ENCODE peak calls at places on chromosome X, in eight cellular contexts. One of them, this sample, is unnamed.

GRCh38 chrX:150198776-150199175 is 164.3 kb upstream of the MAMLD1 start:
- DNase-seq in HFF-Myc: no peak
- DNase-seq in stomach: no peak
- DNase-seq in IMR-90: no peak
- DNase-seq in fibroblast of the aortic adventitia: no peak
- DNase-seq in ovary: no peak
- DNase-seq in lower lobe of right lung: no peak
- DNase-seq in astrocyte of the spinal cord: peak; percentile 24
- DNase-seq in this sample: no peak

GRCh38 chrX:87337267-87337666 is 180.3 kb upstream of the KLHL4 start:
- DNase-seq in HFF-Myc: no peak
- DNase-seq in stomach: no peak
- DNase-seq in IMR-90: no peak
- DNase-seq in fibroblast of the aortic adventitia: no peak
- DNase-seq in ovary: no peak
- DNase-seq in lower lobe of right lung: no peak
- DNase-seq in astrocyte of the spinal cord: no peak
- DNase-seq in this sample: peak; percentile 15

GRCh38 chrX:44042124-44042523 is 68.9 kb upstream of the NDP start:
- DNase-seq in HFF-Myc: no peak
- DNase-seq in stomach: no peak
- DNase-seq in IMR-90: peak; percentile 7
- DNase-seq in fibroblast of the aortic adventitia: no peak
- DNase-seq in ovary: no peak
- DNase-seq in lower lobe of right lung: no peak
- DNase-seq in astrocyte of the spinal cord: peak; percentile 48
- DNase-seq in this sample: peak; percentile 77

GRCh38 chrX:129780441-129781105 is 824 bp downstream of the SASH3 start:
- DNase-seq in HFF-Myc: no peak
- DNase-seq in stomach: no peak
- DNase-seq in IMR-90: no peak
- DNase-seq in fibroblast of the aortic adventitia: no peak
- DNase-seq in ovary: no peak
- DNase-seq in lower lobe of right lung: no peak
- DNase-seq in astrocyte of the spinal cord: no peak
- DNase-seq in this sample: no peak

GRCh38 chrX:133749370-133749769 is 236.0 kb downstream of the GPC3 start:
- DNase-seq in HFF-Myc: no peak
- DNase-seq in stomach: no peak
- DNase-seq in IMR-90: no peak
- DNase-seq in fibroblast of the aortic adventitia: no peak
- DNase-seq in ovary: no peak
- DNase-seq in lower lobe of right lung: no peak
- DNase-seq in astrocyte of the spinal cord: no peak
- DNase-seq in this sample: no peak

GRCh38 chrX:118685393-118685792 is 42.0 kb upstream of the IL13RA1 start:
- DNase-seq in HFF-Myc: no peak
- DNase-seq in stomach: no peak
- DNase-seq in IMR-90: no peak
- DNase-seq in fibroblast of the aortic adventitia: peak; percentile 14
- DNase-seq in ovary: no peak
- DNase-seq in lower lobe of right lung: no peak
- DNase-seq in astrocyte of the spinal cord: no peak
- DNase-seq in this sample: no peak

GRCh38 chrX:83658731-83659130 is 150.6 kb downstream of the POU3F4 start:
- DNase-seq in HFF-Myc: no peak
- DNase-seq in stomach: no peak
- DNase-seq in IMR-90: no peak
- DNase-seq in fibroblast of the aortic adventitia: no peak
- DNase-seq in ovary: no peak
- DNase-seq in lower lobe of right lung: no peak
- DNase-seq in astrocyte of the spinal cord: no peak
- DNase-seq in this sample: no peak

GRCh38 chrX:13046035-13046851 is 1.8 kb upstream of the FAM9C start:
- DNase-seq in HFF-Myc: no peak
- DNase-seq in stomach: no peak
- DNase-seq in IMR-90: no peak
- DNase-seq in fibroblast of the aortic adventitia: peak; percentile 19
- DNase-seq in ovary: no peak
- DNase-seq in lower lobe of right lung: no peak
- DNase-seq in astrocyte of the spinal cord: no peak
- DNase-seq in this sample: no peak

GRCh38 chrX:55524487-55524886 is 34.8 kb upstream of the USP51 start:
- DNase-seq in HFF-Myc: no peak
- DNase-seq in stomach: no peak
- DNase-seq in IMR-90: peak; percentile 3
- DNase-seq in fibroblast of the aortic adventitia: peak; percentile 16
- DNase-seq in ovary: no peak
- DNase-seq in lower lobe of right lung: no peak
- DNase-seq in astrocyte of the spinal cord: no peak
- DNase-seq in this sample: peak; percentile 1

GRCh38 chrX:152450076-152450475 is 1.0 kb downstream of the GABRA3 start:
- DNase-seq in HFF-Myc: no peak
- DNase-seq in stomach: no peak
- DNase-seq in IMR-90: no peak
- DNase-seq in fibroblast of the aortic adventitia: no peak
- DNase-seq in ovary: no peak
- DNase-seq in lower lobe of right lung: no peak
- DNase-seq in astrocyte of the spinal cord: no peak
- DNase-seq in this sample: no peak

GRCh38 chrX:152822383-152823086 is 8.0 kb downstream of the CETN2 start:
- DNase-seq in HFF-Myc: no peak
- DNase-seq in stomach: no peak
- DNase-seq in IMR-90: peak; percentile 48
- DNase-seq in fibroblast of the aortic adventitia: peak; percentile 22
- DNase-seq in ovary: no peak
- DNase-seq in lower lobe of right lung: no peak
- DNase-seq in astrocyte of the spinal cord: no peak
- DNase-seq in this sample: no peak

GRCh38 chrX:15816453-15816838 is 26.2 kb downstream of the ZRSR2 start:
- DNase-seq in HFF-Myc: no peak
- DNase-seq in stomach: no peak
- DNase-seq in IMR-90: peak; percentile 24
- DNase-seq in fibroblast of the aortic adventitia: peak; percentile 7
- DNase-seq in ovary: no peak
- DNase-seq in lower lobe of right lung: no peak
- DNase-seq in astrocyte of the spinal cord: no peak
- DNase-seq in this sample: no peak

GRCh38 chrX:17613979-17614572 is 123.2 kb upstream of the SCML1 start:
- DNase-seq in HFF-Myc: no peak
- DNase-seq in stomach: peak; percentile 54
- DNase-seq in IMR-90: peak; percentile 51
- DNase-seq in fibroblast of the aortic adventitia: no peak
- DNase-seq in ovary: no peak
- DNase-seq in lower lobe of right lung: peak; percentile 53
- DNase-seq in astrocyte of the spinal cord: peak; percentile 84
- DNase-seq in this sample: peak; percentile 93

GRCh38 chrX:43969504-43970501 is 3.4 kb downstream of the NDP start:
- DNase-seq in HFF-Myc: no peak
- DNase-seq in stomach: no peak
- DNase-seq in IMR-90: peak; percentile 56
- DNase-seq in fibroblast of the aortic adventitia: peak; percentile 56
- DNase-seq in ovary: peak; percentile 61
- DNase-seq in lower lobe of right lung: no peak
- DNase-seq in astrocyte of the spinal cord: peak; percentile 47
- DNase-seq in this sample: peak; percentile 23

GRCh38 chrX:74272230-74272629 is 31.8 kb upstream of the ZCCHC13 start:
- DNase-seq in HFF-Myc: no peak
- DNase-seq in stomach: no peak
- DNase-seq in IMR-90: no peak
- DNase-seq in fibroblast of the aortic adventitia: no peak
- DNase-seq in ovary: no peak
- DNase-seq in lower lobe of right lung: no peak
- DNase-seq in astrocyte of the spinal cord: no peak
- DNase-seq in this sample: no peak

GRCh38 chrX:16517206-16517605 is 132.8 kb upstream of the S100G start:
- DNase-seq in HFF-Myc: no peak
- DNase-seq in stomach: no peak
- DNase-seq in IMR-90: peak; percentile 14
- DNase-seq in fibroblast of the aortic adventitia: no peak
- DNase-seq in ovary: no peak
- DNase-seq in lower lobe of right lung: no peak
- DNase-seq in astrocyte of the spinal cord: no peak
- DNase-seq in this sample: peak; percentile 24

GRCh38 chrX:101219116-101219839 is at the start of gene DRP2:
- DNase-seq in HFF-Myc: no peak
- DNase-seq in stomach: no peak
- DNase-seq in IMR-90: peak; percentile 58
- DNase-seq in fibroblast of the aortic adventitia: peak; percentile 35
- DNase-seq in ovary: no peak
- DNase-seq in lower lobe of right lung: no peak
- DNase-seq in astrocyte of the spinal cord: peak; percentile 47
- DNase-seq in this sample: no peak

GRCh38 chrX:110162867-110163266 is 155.0 kb downstream of the AMMECR1 start:
- DNase-seq in HFF-Myc: no peak
- DNase-seq in stomach: no peak
- DNase-seq in IMR-90: no peak
- DNase-seq in fibroblast of the aortic adventitia: no peak
- DNase-seq in ovary: no peak
- DNase-seq in lower lobe of right lung: no peak
- DNase-seq in astrocyte of the spinal cord: no peak
- DNase-seq in this sample: no peak

GRCh38 chrX:5965406-5965805 is 263.3 kb downstream of the NLGN4X start:
- DNase-seq in HFF-Myc: no peak
- DNase-seq in stomach: no peak
- DNase-seq in IMR-90: no peak
- DNase-seq in fibroblast of the aortic adventitia: no peak
- DNase-seq in ovary: no peak
- DNase-seq in lower lobe of right lung: no peak
- DNase-seq in astrocyte of the spinal cord: no peak
- DNase-seq in this sample: no peak

GRCh38 chrX:53547668-53548067 is 113.5 kb upstream of the HSD17B10 start:
- DNase-seq in HFF-Myc: no peak
- DNase-seq in stomach: no peak
- DNase-seq in IMR-90: no peak
- DNase-seq in fibroblast of the aortic adventitia: no peak
- DNase-seq in ovary: no peak
- DNase-seq in lower lobe of right lung: no peak
- DNase-seq in astrocyte of the spinal cord: no peak
- DNase-seq in this sample: no peak

GRCh38 chrX:153968754-153969124 is 2.9 kb downstream of the HCFC1 start:
- DNase-seq in HFF-Myc: no peak
- DNase-seq in stomach: no peak
- DNase-seq in IMR-90: no peak
- DNase-seq in fibroblast of the aortic adventitia: no peak
- DNase-seq in ovary: no peak
- DNase-seq in lower lobe of right lung: no peak
- DNase-seq in astrocyte of the spinal cord: peak; percentile 16
- DNase-seq in this sample: no peak
- TF ChIP-seq CTCF in HFF-Myc: no peak
- TF ChIP-seq CTCF in stomach: no peak
- TF ChIP-seq CTCF in IMR-90: no peak
- TF ChIP-seq CTCF in fibroblast of the aortic adventitia: no peak
- TF ChIP-seq CTCF in ovary: no peak
- TF ChIP-seq CTCF in lower lobe of right lung: peak; percentile 3
- TF ChIP-seq CTCF in astrocyte of the spinal cord: no peak
- TF ChIP-seq CTCF in this sample: no peak

DNA sequence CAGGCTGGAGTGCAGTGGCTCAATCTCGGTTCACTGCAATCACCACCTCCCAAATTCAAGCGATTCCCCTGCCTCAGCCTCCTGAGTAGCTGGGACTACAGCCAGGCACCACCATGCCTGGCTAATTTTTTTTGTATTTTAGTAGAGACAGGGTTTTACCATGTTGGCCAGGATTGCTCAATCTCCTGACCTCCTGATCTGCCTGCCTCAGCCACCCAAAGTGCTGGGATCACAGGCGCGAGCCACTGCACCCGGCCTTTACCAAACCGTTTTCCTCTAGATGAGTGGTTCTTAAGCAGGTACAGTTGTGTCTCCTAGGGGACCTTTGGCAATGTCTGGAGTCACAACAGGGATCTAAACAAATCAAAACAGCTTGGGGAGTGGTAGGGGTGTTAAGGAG is 11.6 kb downstream of the AMELX start:
- DNase-seq in HFF-Myc: no peak
- DNase-seq in stomach: no peak
- DNase-seq in IMR-90: no peak
- DNase-seq in fibroblast of the aortic adventitia: no peak
- DNase-seq in ovary: no peak
- DNase-seq in lower lobe of right lung: no peak
- DNase-seq in astrocyte of the spinal cord: no peak
- DNase-seq in this sample: no peak
- H3K4me3 ChIP-seq in HFF-Myc: no peak overlapping the region
- H3K4me3 ChIP-seq in stomach: no peak overlapping the region
- H3K4me3 ChIP-seq in IMR-90: no peak overlapping the region
- H3K4me3 ChIP-seq in fibroblast of the aortic adventitia: no peak overlapping the region
- H3K4me3 ChIP-seq in ovary: no peak overlapping the region
- H3K4me3 ChIP-seq in lower lobe of right lung: no peak overlapping the region
- H3K4me3 ChIP-seq in astrocyte of the spinal cord: no peak overlapping the region
- H3K4me3 ChIP-seq in this sample: no peak overlapping the region

GRCh38 chrX:140507982-140508305 is 3.1 kb upstream of the SOX3 start:
- DNase-seq in HFF-Myc: no peak
- DNase-seq in stomach: no peak
- DNase-seq in IMR-90: no peak
- DNase-seq in fibroblast of the aortic adventitia: no peak
- DNase-seq in ovary: no peak
- DNase-seq in lower lobe of right lung: peak; percentile 69
- DNase-seq in astrocyte of the spinal cord: peak; percentile 35
- DNase-seq in this sample: no peak
- TF ChIP-seq CTCF in HFF-Myc: no peak
- TF ChIP-seq CTCF in stomach: no peak
- TF ChIP-seq CTCF in IMR-90: peak; percentile 5
- TF ChIP-seq CTCF in fibroblast of the aortic adventitia: no peak
- TF ChIP-seq CTCF in ovary: no peak
- TF ChIP-seq CTCF in lower lobe of right lung: no peak
- TF ChIP-seq CTCF in astrocyte of the spinal cord: peak; percentile 63
- TF ChIP-seq CTCF in this sample: no peak

GRCh38 chrX:78708830-78709229 is 38.7 kb upstream of the LPAR4 start:
- DNase-seq in HFF-Myc: no peak
- DNase-seq in stomach: no peak
- DNase-seq in IMR-90: no peak
- DNase-seq in fibroblast of the aortic adventitia: peak; percentile 55
- DNase-seq in ovary: no peak
- DNase-seq in lower lobe of right lung: no peak
- DNase-seq in astrocyte of the spinal cord: no peak
- DNase-seq in this sample: no peak

GRCh38 chrX:78712381-78712780 is 35.1 kb upstream of the LPAR4 start:
- DNase-seq in HFF-Myc: no peak
- DNase-seq in stomach: no peak
- DNase-seq in IMR-90: no peak
- DNase-seq in fibroblast of the aortic adventitia: peak; percentile 1
- DNase-seq in ovary: no peak
- DNase-seq in lower lobe of right lung: no peak
- DNase-seq in astrocyte of the spinal cord: no peak
- DNase-seq in this sample: no peak

GRCh38 chrX:78710146-78710545 is 37.4 kb upstream of the LPAR4 start:
- DNase-seq in HFF-Myc: no peak
- DNase-seq in stomach: no peak
- DNase-seq in IMR-90: peak; percentile 16
- DNase-seq in fibroblast of the aortic adventitia: peak; percentile 39
- DNase-seq in ovary: no peak
- DNase-seq in lower lobe of right lung: no peak
- DNase-seq in astrocyte of the spinal cord: peak; percentile 27
- DNase-seq in this sample: no peak

DNA sequence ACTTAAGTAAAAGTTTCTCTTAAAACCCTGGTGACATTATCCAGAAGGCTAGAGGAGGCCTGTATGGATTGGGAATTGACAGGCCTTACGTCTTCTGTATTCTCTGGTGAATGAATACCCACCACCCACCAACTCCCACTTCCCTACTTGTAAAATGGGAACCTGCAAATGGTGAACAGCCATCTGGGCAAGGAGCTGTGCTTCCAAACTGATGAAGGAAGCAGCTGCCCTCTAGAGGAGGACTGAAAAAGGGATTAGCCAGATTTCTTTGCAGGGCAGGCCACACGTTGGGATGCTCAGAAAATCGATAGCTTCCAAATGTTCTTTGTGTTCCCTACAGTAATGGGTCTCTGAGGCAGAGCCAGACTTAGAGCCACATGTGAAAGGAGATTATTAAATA is 39.3 kb upstream of the LPAR4 start:
- DNase-seq in HFF-Myc: peak; percentile 16
- DNase-seq in stomach: no peak
- DNase-seq in IMR-90: peak; percentile 41
- DNase-seq in fibroblast of the aortic adventitia: peak; percentile 58
- DNase-seq in ovary: no peak
- DNase-seq in lower lobe of right lung: no peak
- DNase-seq in astrocyte of the spinal cord: peak; percentile 51
- DNase-seq in this sample: peak; percentile 72
- H3K4me3 ChIP-seq in HFF-Myc: no peak overlapping the region
- H3K4me3 ChIP-seq in stomach: no peak overlapping the region
- H3K4me3 ChIP-seq in IMR-90: no peak overlapping the region
- H3K4me3 ChIP-seq in fibroblast of the aortic adventitia: no peak overlapping the region
- H3K4me3 ChIP-seq in ovary: no peak overlapping the region
- H3K4me3 ChIP-seq in lower lobe of right lung: no peak overlapping the region
- H3K4me3 ChIP-seq in astrocyte of the spinal cord: no peak overlapping the region
- H3K4me3 ChIP-seq in this sample: no peak overlapping the region